ENCODE peak calls at places on chromosome 19, in five cellular contexts. O is neuronal stem cell, E is H1, I is H9, M is mesenchymal stem cell. B is an unnamed sample.

GRCh38 chr19:48636859-48637448 is at the start of gene DBP:
- DNase-seq in I (peak), M (no peak), E (peak), O (no peak), B (peak)

GRCh38 chr19:55311797-55312196 is 13.3 kb downstream of the TMEM150B start:
- DNase-seq in E (no peak), M (no peak), O (no peak), I (no peak), B (no peak)

GRCh38 chr19:32186542-32187330 is 158.7 kb upstream of the ZNF507 start:
- DNase-seq in O (no peak), E (no peak), M (no peak), I (no peak), B (no peak)

GRCh38 chr19:40387151-40387550 is 2.8 kb downstream of the HIPK4 start:
- DNase-seq in I (no peak), E (no peak), O (no peak), M (no peak), B (no peak)

GRCh38 chr19:40274585-40275544 is 10.3 kb downstream of the AKT2 start:
- DNase-seq in I (no peak), E (no peak), O (no peak), M (no peak), B (no peak)

GRCh38 chr19:56838930-56839664 is 1.4 kb downstream of the PEG3 start:
- DNase-seq in I (no peak), O (peak), E (no peak), M (no peak), B (peak)

GRCh38 chr19:21022996-21023395 is 2.5 kb downstream of the ZNF430 start:
- DNase-seq in I (no peak), E (no peak), O (no peak), M (peak), B (no peak)

GRCh38 chr19:38063921-38064320 is 156.9 kb downstream of the SIPA1L3 start:
- DNase-seq in O (no peak), E (no peak), I (no peak), M (no peak), B (no peak)

GRCh38 chr19:29324717-29325116 is 111.8 kb upstream of the UQCRFS1 start:
- DNase-seq in M (no peak), E (no peak), O (no peak), I (no peak), B (no peak)

GRCh38 chr19:531753-532571 is at the start of gene CDC34:
- DNase-seq in E (no peak), I (no peak), O (no peak), M (no peak), B (no peak)

GRCh38 chr19:45092747-45093678 is at the start of gene PPP1R37:
- DNase-seq in O (peak), M (peak), I (peak), E (peak), B (peak)

GRCh38 chr19:31220540-31220939 is 128.7 kb downstream of the TSHZ3 start:
- DNase-seq in I (peak), M (no peak), O (no peak), E (no peak), B (no peak)

GRCh38 chr19:4684312-4685095 is 14.4 kb upstream of the MYDGF start:
- DNase-seq in I (no peak), M (no peak), E (no peak), O (no peak), B (no peak)

GRCh38 chr19:51448011-51448744 is 10.1 kb downstream of the SIGLEC8 start:
- DNase-seq in O (no peak), E (no peak), I (no peak), M (no peak), B (no peak)

GRCh38 chr19:31436121-31436776 is 87.0 kb upstream of the TSHZ3 start:
- DNase-seq in O (no peak), E (peak), M (peak), I (no peak), B (peak)

GRCh38 chr19:23116802-23117571 is at the start of gene ZNF730:
- DNase-seq in O (peak), E (peak), M (peak), I (peak), B (peak)

GRCh38 chr19:46761418-46761831 is 15.2 kb upstream of the STRN4 start:
- DNase-seq in M (no peak), E (no peak), O (no peak), I (no peak), B (no peak)

GRCh38 chr19:51025401-51025800 is 1.0 kb downstream of the KLK11 start:
- DNase-seq in M (no peak), O (no peak), E (no peak), I (no peak), B (no peak)

GRCh38 chr19:4557186-4557970 is 2.1 kb downstream of the SEMA6B start:
- DNase-seq in E (peak), I (peak), O (no peak), M (no peak), B (no peak)

GRCh38 chr19:29491995-29492577 is 33.7 kb upstream of the VSTM2B start:
- DNase-seq in O (no peak), I (no peak), E (peak), M (no peak), B (no peak)

GRCh38 chr19:31992750-31993149 is 352.7 kb upstream of the ZNF507 start:
- DNase-seq in O (no peak), E (peak), M (no peak), I (no peak), B (no peak)

GRCh38 chr19:17865364-17866311 is 5.9 kb downstream of the RPL18A start:
- DNase-seq in M (no peak), E (peak), O (no peak), I (no peak), B (no peak)

GRCh38 chr19:39544201-39544903 is 4.4 kb upstream of the EID2 start:
- DNase-seq in O (no peak), M (peak), E (no peak), I (no peak), B (peak)

GRCh38 chr19:8360196-8360595 is 3.8 kb upstream of the ANGPTL4 start:
- DNase-seq in I (no peak), O (no peak), E (no peak), M (no peak), B (no peak)

GRCh38 chr19:38304866-38305429 is 897 bp downstream of the C19orf33 start:
- DNase-seq in M (no peak), O (peak), E (peak), I (peak), B (peak)

GRCh38 chr19:38617764-38618589 is at the start of gene MAP4K1:
- DNase-seq in O (no peak), E (no peak), M (no peak), I (no peak), B (no peak)

GRCh38 chr19:37947778-37948177 is 40.8 kb downstream of the SIPA1L3 start:
- DNase-seq in M (no peak), I (no peak), E (no peak), O (no peak), B (no peak)

GRCh38 chr19:48206402-48207093 is 36.1 kb downstream of the ZSWIM9 start:
- DNase-seq in O (no peak), I (no peak), M (no peak), E (no peak), B (no peak)

GRCh38 chr19:18985257-18985656 is 44.2 kb upstream of the HOMER3 start:
- DNase-seq in I (no peak), O (no peak), M (no peak), E (no peak), B (no peak)

GRCh38 chr19:29415507-29415906 is 110.3 kb upstream of the VSTM2B start:
- DNase-seq in E (peak), O (no peak), M (no peak), I (peak), B (no peak)

GRCh38 chr19:40778865-40779284 is 828 bp downstream of the RAB4B start:
- DNase-seq in M (no peak), O (no peak), I (no peak), E (no peak), B (no peak)

GRCh38 chr19:4390017-4390861 is 10.1 kb downstream of the SH3GL1 start:
- DNase-seq in E (no peak), O (no peak), I (peak), M (peak), B (peak)

GRCh38 chr19:1259206-1259872 is 9.8 kb upstream of the CIRBP start:
- DNase-seq in M (peak), O (no peak), I (peak), E (no peak), B (peak)

DNA sequence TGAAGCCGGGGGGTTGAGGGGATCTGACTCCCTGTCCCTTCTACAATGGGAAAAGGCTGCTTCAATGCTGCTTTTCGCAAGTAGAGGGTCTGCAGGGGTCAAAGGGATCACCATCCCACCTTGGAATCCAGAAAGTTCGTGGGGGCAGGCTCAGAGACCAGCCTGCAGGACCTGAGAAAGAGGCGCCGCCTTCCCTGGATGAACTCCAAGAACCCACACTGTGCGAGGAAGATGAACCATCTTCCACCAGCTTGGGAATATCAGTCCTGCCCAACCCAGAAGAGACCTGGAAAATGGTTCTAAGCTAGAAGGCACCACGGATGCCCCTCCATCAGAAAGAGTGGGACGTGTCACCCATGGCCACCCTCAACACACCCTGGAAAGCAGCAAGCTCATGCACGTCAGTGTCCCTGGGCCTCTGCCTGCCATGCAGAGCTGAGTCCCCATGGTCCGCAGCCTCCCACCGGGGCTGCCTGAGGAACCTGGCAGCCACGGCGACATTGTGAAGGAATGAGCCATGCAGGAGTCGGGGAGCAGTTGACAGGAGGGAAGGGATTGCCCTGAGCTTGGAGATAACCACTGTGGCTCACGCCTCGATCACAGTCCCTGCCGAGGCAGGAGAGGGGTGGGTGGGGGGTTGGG is 14.6 kb downstream of the RAB3D start:
- DNase-seq in O (no peak), I (no peak), M (no peak), E (no peak), B (no peak)
- H3K9ac ChIP-seq in O (peak), I (no peak), M (no peak), E (no peak), B (no peak)

DNA sequence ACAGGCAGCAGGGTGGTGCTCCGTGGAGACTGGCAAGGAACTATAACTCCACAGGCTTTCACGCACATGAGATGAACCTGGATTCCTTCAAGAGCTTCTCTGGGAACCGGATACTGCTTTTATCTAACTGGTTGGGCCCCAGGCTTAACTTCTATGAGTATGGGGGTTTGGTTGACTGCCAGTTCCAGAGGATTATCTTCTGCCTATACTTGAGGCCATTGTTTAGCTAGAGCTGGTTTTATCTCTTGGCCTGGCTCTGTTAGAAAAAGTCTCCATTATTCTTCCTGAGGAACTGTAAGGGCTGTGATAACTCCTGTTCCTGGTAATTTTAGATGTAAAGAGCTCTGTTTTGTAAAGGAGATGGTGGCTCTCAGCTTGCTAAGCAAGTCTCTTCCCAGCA is 40.9 kb downstream of the ZNF846 start:
- DNase-seq in M (no peak), E (no peak), I (no peak), O (no peak), B (no peak)
- H2BK12ac ChIP-seq in M (no peak), E (no peak), I (no peak), O (no peak), B (no peak)

GRCh38 chr19:33303791-33304759 is 1.7 kb upstream of the CEBPA start:
- DNase-seq in M (no peak), O (no peak), E (no peak), I (peak), B (peak)
- H3K9ac ChIP-seq in M (peak), O (peak), E (no peak), I (no peak), B (no peak)

GRCh38 chr19:15892012-15892411 is 5.9 kb downstream of the CYP4F2 start:
- DNase-seq in M (no peak), O (no peak), E (no peak), I (no peak), B (no peak)
- H2BK12ac ChIP-seq in M (no peak), O (no peak), E (no peak), I (no peak), B (no peak)

GRCh38 chr19:11374449-11375142 is at the start of gene SWSAP1:
- DNase-seq in O (peak), M (peak), E (peak), I (peak), B (peak)

GRCh38 chr19:11370744-11371143 is 3.7 kb upstream of the SWSAP1 start:
- DNase-seq in O (no peak), I (no peak), E (no peak), M (no peak), B (peak)

GRCh38 chr19:11375143-11375948 is 880 bp downstream of the SWSAP1 start:
- DNase-seq in O (no peak), M (no peak), E (peak), I (peak), B (no peak)

GRCh38 chr19:11373885-11374448 is 499 bp upstream of the SWSAP1 start:
- DNase-seq in E (no peak), I (no peak), O (no peak), M (no peak), B (no peak)

DNA sequence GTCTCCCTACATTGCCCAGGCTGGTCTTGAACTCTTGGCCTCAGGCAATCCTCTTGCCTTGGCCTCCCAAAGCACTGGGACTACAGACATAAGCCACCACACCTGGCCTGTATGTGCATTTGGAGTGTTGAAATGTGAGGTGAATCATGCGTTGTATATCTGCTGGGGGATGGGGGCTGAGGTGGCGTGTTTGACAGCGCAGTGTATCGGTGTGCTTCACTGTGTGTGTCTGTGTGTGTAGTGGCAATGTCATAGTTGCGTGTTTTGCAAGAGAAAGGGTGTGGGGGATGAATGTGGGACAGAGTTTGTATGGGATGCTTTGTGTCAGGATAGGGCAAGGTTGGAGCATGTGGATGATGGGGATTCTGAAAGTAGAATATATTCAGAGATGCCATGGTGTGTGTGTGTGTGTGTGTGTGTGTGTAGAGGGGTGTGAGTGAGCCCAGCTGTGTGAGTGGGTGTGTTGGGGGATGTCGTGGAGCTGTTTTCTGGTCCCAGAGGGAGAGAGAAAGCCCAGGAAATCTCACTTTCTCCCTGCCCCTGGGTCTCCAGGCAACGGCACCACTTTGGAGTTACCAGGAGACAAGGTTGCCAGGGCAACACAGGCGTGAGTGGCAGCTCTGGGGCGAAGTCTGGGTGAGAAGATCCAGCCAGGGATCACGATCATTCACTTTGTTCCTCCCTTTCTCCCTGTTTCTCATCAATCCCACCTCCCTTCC is 1.1 kb upstream of the SWSAP1 start:
- DNase-seq in I (peak), M (peak), O (peak), E (no peak), B (peak)
- H3K9ac ChIP-seq in I (no peak), M (no peak), O (no peak), E (no peak), B (no peak)

GRCh38 chr19:16641695-16642094 is 13.7 kb upstream of the MED26 start:
- DNase-seq in I (no peak), O (no peak), M (no peak), E (no peak), B (no peak)

GRCh38 chr19:16637535-16637934 is 9.5 kb upstream of the MED26 start:
- DNase-seq in I (no peak), E (no peak), O (no peak), M (peak), B (peak)

GRCh38 chr19:16640951-16641350 is 12.9 kb upstream of the MED26 start:
- DNase-seq in E (no peak), I (no peak), O (no peak), M (no peak), B (no peak)

DNA sequence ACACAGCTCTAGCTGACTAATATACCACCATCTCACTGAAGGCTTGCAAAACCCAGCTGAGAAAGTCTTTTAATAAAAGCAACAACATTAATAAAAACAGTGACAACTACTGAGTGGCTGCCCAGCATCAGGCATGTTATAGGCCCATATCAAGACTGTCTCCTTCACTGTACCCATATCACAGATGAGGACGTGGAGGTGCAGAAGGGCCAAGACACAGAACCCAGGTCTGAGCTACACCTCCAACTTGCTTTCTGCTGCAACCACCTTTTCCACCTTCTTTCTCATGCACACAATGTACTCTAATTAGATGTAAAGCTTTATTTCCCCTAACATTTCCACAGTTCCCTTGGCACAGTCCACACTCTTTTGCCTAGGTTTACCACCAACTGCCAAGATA is 10.7 kb upstream of the MED26 start:
- DNase-seq in E (no peak), M (no peak), I (no peak), O (no peak), B (no peak)
- H2BK12ac ChIP-seq in E (no peak), M (no peak), I (no peak), O (no peak), B (no peak)

GRCh38 chr19:2803486-2804155 is 16.0 kb upstream of the ZNF554 start:
- DNase-seq in M (no peak), E (no peak), I (no peak), O (no peak), B (no peak)
- H3K9ac ChIP-seq in M (no peak), E (no peak), I (no peak), O (no peak), B (no peak)

GRCh38 chr19:14081797-14082674 is 3.5 kb downstream of the C19orf67 start:
- DNase-seq in M (no peak), E (no peak), I (no peak), O (no peak), B (peak)

GRCh38 chr19:14080887-14081796 is 4.4 kb downstream of the C19orf67 start:
- DNase-seq in M (peak), O (peak), E (peak), I (peak), B (peak)

GRCh38 chr19:14086098-14086497 is 515 bp upstream of the C19orf67 start:
- DNase-seq in M (no peak), E (no peak), I (no peak), O (no peak), B (no peak)

GRCh38 chr19:14085309-14085995 is at the start of gene C19orf67:
- DNase-seq in O (no peak), E (peak), I (no peak), M (no peak), B (peak)

DNA sequence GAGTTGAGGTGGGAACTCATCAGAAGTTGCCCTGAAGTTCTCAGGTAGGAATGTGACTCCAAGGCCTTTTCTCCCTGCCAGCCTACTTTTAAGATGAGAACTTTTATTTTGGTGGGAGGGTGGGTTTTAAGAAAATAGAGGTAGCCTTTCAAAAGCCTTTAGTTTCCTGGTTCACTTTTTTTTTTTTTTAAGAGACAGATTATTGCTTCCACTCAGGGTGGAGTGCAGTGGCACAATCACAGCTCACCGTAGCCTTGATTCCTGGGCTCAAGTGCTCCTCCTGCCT is 3.0 kb downstream of the C19orf67 start:
- DNase-seq in E (no peak), I (no peak), M (no peak), O (no peak), B (no peak)
- H2BK12ac ChIP-seq in E (no peak), I (no peak), M (no peak), O (no peak), B (no peak)

GRCh38 chr19:5934779-5935472 is 20.9 kb downstream of the CAPS start:
- DNase-seq in I (no peak), M (peak), E (no peak), O (no peak), B (no peak)
- H3K9ac ChIP-seq in I (no peak), M (peak), E (no peak), O (no peak), B (no peak)

GRCh38 chr19:35207391-35207871 is 21.1 kb downstream of the FAM187B start:
- DNase-seq in E (no peak), M (no peak), O (no peak), I (no peak), B (peak)
- H2BK12ac ChIP-seq in E (no peak), M (no peak), O (no peak), I (no peak), B (no peak)

B was measured in trophoblast cell.